ENCODE peak calls at places on chromosomes 5 and 9, in four cellular contexts. E, I, N and C are unnamed samples. For H3K36me3, the result is how much of the 10 kb centered on the place peaks cover.

GRCh38 chr9:7094052-7094451 is 336.3 kb downstream of the KDM4C start:
- DNase-seq in E (no peak), I (peak), N (no peak), C (no peak)

GRCh38 chr9:110579763-110580255 is 268 bp upstream of the SVEP1 start:
- DNase-seq in E (no peak), I (peak), N (no peak), C (peak)

GRCh38 chr5:89083791-89084190 is 200.8 kb upstream of the MEF2C start:
- DNase-seq in E (no peak), I (no peak), N (no peak), C (no peak)

GRCh38 chr9:134604834-134605233 is 36.8 kb upstream of the COL5A1 start:
- DNase-seq in E (no peak), I (no peak), N (no peak), C (no peak)

GRCh38 chr9:132026932-132027585 is 52.6 kb downstream of the MED27 start:
- DNase-seq in E (peak), I (no peak), N (no peak), C (no peak)

GRCh38 chr9:129171993-129172751 is 5.9 kb downstream of the IER5L start:
- DNase-seq in E (no peak), I (no peak), N (no peak), C (no peak)

GRCh38 chr9:22374021-22374420 is 72.6 kb upstream of the DMRTA1 start:
- DNase-seq in E (no peak), I (no peak), N (no peak), C (no peak)

GRCh38 chr9:130172858-130173461 is 756 bp downstream of the NCS1 start:
- DNase-seq in E (no peak), I (peak), N (no peak), C (peak)

GRCh38 chr5:176877793-176878331 is 21.3 kb downstream of the HK3 start:
- DNase-seq in E (no peak), I (no peak), N (no peak), C (no peak)

GRCh38 chr5:37899037-37899436 is 59.2 kb upstream of the GDNF start:
- DNase-seq in E (no peak), I (no peak), N (no peak), C (no peak)

GRCh38 chr9:78357165-78357873 is 60.4 kb downstream of the PSAT1 start:
- DNase-seq in E (no peak), I (no peak), N (no peak), C (no peak)

GRCh38 chr5:173001229-173001841 is 17.8 kb downstream of the ATP6V0E1 start:
- DNase-seq in E (no peak), I (no peak), N (no peak), C (no peak)

GRCh38 chr5:60891667-60892066 is 47.6 kb upstream of the ELOVL7 start:
- DNase-seq in E (no peak), I (no peak), N (no peak), C (no peak)

GRCh38 chr9:94672811-94673487 is 33.6 kb upstream of the FBP1 start:
- DNase-seq in E (no peak), I (no peak), N (no peak), C (no peak)

GRCh38 chr5:160096178-160096577 is 23.1 kb downstream of the PWWP2A start:
- DNase-seq in E (no peak), I (no peak), N (no peak), C (no peak)
- TF ChIP-seq POLR2AphosphoS5 in E (no peak), I (no peak), N (no peak), C (no peak)

GRCh38 chr5:126830061-126830460 is 53.1 kb downstream of the LMNB1 start:
- DNase-seq in E (no peak), I (no peak), N (no peak), C (no peak)
- H3K36me3 ChIP-seq in E (half or more), I (half or more), N (under half), C (under half)

GRCh38 chr5:64836786-64837185 is 68.1 kb downstream of the CWC27 start:
- DNase-seq in E (no peak), I (no peak), N (no peak), C (no peak)

GRCh38 chr5:64838803-64839202 is 70.1 kb downstream of the CWC27 start:
- DNase-seq in E (no peak), I (no peak), N (no peak), C (no peak)

GRCh38 chr5:64836190-64836750 is 67.5 kb downstream of the CWC27 start:
- DNase-seq in E (no peak), I (no peak), N (no peak), C (no peak)

GRCh38 chr5:64839936-64840335 is 71.2 kb downstream of the CWC27 start:
- DNase-seq in E (no peak), I (no peak), N (no peak), C (no peak)

DNA sequence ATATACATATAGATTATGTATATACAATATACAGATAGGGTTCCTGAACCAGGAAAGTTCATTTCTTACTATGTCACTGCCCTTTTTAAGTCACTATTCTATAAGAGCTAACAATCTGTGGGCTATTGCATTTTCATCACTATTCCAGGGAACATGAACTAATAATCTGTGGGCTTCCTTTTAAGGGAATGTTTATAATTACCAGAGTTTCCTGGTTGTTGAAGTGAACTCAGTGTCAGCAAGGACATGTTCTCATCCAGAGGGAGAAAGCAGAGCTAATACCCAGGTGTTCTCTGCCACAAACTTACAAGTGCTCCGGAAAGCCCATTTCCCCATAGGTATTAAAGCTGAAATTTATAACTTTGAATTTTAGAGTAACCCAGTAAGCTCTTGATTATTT is 69.6 kb downstream of the CWC27 start:
- DNase-seq in E (no peak), I (no peak), N (no peak), C (no peak)
- TF ChIP-seq POLR2AphosphoS5 in E (no peak), I (no peak), N (no peak), C (no peak)

GRCh38 chr5:141313711-141314110 is 6.9 kb downstream of the TAF7 start:
- DNase-seq in E (no peak), I (no peak), N (no peak), C (no peak)
- H3K36me3 ChIP-seq in E (under half), I (half or more), N (under half), C (under half)

GRCh38 chr9:85667374-85667773 is 74.4 kb downstream of the AGTPBP1 start:
- DNase-seq in E (no peak), I (peak), N (no peak), C (no peak)
- TF ChIP-seq POLR2AphosphoS5 in E (no peak), I (no peak), N (no peak), C (no peak)

DNA sequence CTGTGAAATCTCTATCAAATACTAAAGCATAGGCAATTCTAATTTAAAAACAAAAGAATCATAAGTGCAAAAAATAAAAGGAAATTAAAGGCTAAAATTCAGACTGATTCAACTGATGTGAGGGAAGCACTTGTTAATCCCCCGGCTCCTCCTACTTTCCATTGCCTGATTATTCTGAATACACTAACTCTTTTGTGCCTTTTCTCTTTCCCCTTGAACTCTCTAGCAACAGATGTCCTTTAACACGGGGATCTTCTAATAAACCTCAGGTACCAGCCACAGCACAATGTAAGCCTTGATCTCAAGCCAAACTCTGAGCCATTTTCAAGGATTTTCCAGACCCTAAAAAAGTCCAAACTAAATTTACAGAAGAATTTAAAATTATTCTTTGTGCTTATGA is 61.5 kb downstream of the KCNV2 start:
- DNase-seq in E (no peak), I (no peak), N (no peak), C (no peak)
- H3K36me3 ChIP-seq in E (half or more), I (half or more), N (under half), C (under half)

DNA sequence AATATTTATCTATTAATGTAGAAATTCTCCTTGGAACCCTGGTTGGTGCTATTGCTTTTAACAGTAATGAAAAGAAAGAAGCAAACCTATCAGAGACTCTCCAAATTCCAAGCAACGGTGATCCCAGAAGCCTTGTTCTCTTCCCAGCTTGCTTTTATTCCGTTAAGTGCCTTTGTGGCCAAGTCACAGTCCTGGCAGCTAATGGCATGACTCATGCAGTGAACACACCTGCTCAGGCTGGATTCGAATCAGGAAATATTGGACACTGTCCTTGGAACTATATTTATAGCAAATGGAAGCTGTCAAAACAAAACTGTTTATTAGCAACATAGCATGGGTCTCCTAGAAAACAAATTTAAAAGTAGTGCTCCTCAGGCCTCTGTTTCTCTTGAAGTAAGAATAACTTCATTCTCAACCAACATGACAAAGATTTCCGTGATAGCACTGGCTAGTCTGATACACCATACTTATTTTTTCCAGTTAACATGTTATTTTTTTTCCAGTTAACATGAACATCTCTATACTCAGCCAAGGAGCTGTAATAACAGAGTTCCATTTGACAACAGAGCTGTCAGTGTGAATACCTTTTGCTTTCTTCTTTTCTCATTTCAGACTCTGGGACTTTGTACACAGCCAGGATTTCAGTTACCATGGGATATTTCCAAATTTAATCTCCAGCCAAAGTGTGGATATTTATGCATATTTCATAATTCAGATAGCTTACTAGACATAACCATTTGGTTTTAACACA is 502.4 kb downstream of the GADD45G start:
- DNase-seq in E (no peak), I (no peak), N (peak), C (peak)
- TF ChIP-seq POLR2AphosphoS5 in E (no peak), I (no peak), N (no peak), C (no peak)

DNA sequence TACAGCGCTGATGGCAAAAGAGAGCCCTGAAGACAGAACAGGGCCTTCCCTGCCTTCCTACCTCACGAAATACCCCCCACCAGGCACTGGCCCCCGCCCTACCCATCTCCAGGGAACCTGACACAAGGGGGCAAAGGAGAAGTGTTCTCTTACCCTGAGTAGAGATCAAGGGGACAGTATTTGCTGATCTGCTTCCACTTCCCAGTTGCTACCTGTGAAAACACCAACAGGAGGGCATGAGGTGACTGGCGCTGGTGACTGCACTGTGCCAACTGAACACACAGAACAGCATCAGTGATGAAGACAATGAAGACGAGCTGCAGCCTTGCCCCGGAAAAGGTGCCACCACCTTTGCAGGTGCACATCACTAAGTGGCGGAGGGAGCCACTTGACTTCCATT is 27.3 kb downstream of the IPPK start:
- DNase-seq in E (no peak), I (no peak), N (no peak), C (peak)
- H3K36me3 ChIP-seq in E (under half), I (under half), N (under half), C (half or more)